ENCODE peak calls at places on chromosomes 2 and 18, in five cellular contexts. T, K, Q, S and X are unnamed samples.

GRCh38 chr2:30262716-30263309 is 31.5 kb downstream of the LBH start:
- DNase-seq in T (no peak), K (no peak), Q (no peak), S (no peak), X (no peak)

GRCh38 chr2:172253190-172254052 is 150.7 kb upstream of the DLX2 start:
- DNase-seq in T (peak), K (peak), Q (peak), S (peak), X (peak)

GRCh38 chr2:67394734-67395133 is 2.4 kb upstream of the ETAA1 start:
- DNase-seq in T (no peak), K (no peak), Q (no peak), S (no peak), X (no peak)

GRCh38 chr2:128367601-128368359 is 49.1 kb upstream of the HS6ST1 start:
- DNase-seq in T (no peak), K (no peak), Q (peak), S (no peak), X (no peak)

GRCh38 chr2:20619624-20620024 is 31.3 kb downstream of the HS1BP3 start:
- DNase-seq in T (no peak), K (no peak), Q (peak), S (no peak), X (no peak)

GRCh38 chr18:58370662-58371061 is 258.2 kb downstream of the ALPK2 start:
- DNase-seq in T (no peak), K (no peak), Q (no peak), S (no peak), X (no peak)

GRCh38 chr18:50579061-50579774 is 19.3 kb downstream of the MAPK4 start:
- DNase-seq in T (no peak), K (no peak), Q (no peak), S (no peak), X (no peak)

GRCh38 chr18:46278481-46279465 is 174.6 kb downstream of the HAUS1 start:
- DNase-seq in T (no peak), K (no peak), Q (no peak), S (peak), X (no peak)

GRCh38 chr2:127388423-127389164 is 819 bp upstream of the MAP3K2 start:
- DNase-seq in T (no peak), K (peak), Q (no peak), S (no peak), X (no peak)

GRCh38 chr18:79317718-79318117 is 78.0 kb upstream of the NFATC1 start:
- DNase-seq in T (no peak), K (no peak), Q (no peak), S (no peak), X (no peak)
- TF ChIP-seq CTCF in T (no peak), K (no peak), Q (no peak), S (no peak), X (no peak)

DNA sequence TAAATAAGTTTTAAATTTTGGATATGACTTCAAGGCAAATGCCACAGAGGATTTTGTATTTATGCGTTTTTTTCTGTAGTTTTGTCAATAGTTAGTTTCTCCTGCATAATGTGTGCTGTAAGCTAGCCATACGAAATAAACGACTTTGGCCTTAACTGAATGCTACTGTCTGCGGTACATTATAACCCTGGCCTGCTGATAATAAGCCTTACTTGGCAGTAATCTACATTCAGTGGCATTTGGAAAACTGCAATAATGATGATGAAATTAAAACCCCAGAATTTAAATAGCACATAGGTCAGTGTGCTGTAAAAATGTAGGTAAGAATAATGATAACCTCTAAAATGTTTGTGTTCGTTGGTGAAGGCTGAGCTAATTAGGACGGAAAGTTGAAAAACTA is 88.8 kb downstream of the LRP1B start:
- DNase-seq in T (no peak), K (no peak), Q (no peak), S (no peak), X (peak)
- H3K4me3 ChIP-seq in T (no peak), K (no peak), Q (no peak), S (no peak), X (no peak)

DNA sequence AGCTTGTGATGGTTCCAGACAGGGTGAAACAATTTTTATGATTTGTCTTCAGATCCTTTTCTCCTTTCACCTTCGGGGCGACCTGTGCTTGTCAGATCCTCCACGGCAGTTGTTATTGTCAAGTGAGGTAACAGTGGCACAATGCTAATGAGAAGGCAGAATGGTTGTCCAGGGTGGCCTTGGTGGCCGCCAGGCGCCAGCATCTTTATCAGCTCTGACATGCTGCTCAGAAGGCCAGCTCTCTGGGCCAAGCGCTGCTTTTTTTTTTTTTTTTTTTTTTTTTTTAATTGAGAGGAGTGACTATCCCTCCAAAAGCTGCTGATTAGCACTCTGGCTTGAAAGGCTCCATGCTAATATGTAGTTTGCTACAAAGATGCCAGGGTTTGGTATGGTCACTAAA is 52.3 kb upstream of the MGAT5 start:
- DNase-seq in T (no peak), K (no peak), Q (no peak), S (no peak), X (no peak)
- TF ChIP-seq CTCF in T (no peak), K (no peak), Q (no peak), S (no peak), X (no peak)

GRCh38 chr2:173959909-173960308 is 5.3 kb downstream of the SP3 start:
- DNase-seq in T (no peak), K (no peak), Q (no peak), S (no peak), X (no peak)
- H3K4me3 ChIP-seq in T (no peak), K (no peak), Q (peak), S (no peak), X (no peak)

GRCh38 chr2:109475531-109476210 is 138.1 kb downstream of the SEPTIN10 start:
- DNase-seq in T (no peak), K (no peak), Q (no peak), S (no peak), X (no peak)
- TF ChIP-seq CTCF in T (no peak), K (no peak), Q (no peak), S (no peak), X (no peak)

DNA sequence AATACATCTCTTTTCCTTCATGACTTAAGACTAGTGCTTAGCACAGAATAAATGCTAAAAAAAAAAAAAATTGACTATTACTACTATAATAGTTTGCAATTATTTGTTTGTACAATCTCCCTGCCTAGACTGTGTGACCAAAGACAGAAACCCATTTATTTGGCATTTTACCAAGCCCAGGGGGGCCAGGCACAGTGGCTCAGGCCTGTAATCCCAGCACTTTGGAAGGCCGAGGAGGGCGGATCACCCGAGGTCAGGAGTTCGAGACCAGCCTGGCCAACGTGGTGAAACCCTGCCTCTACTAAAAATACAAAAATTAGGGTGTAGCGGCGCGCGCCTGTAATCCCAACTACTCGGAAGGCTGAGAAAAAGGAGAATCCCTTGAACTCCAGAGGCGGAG is 1.4 kb downstream of the ASB3 start:
- DNase-seq in T (no peak), K (no peak), Q (no peak), S (no peak), X (no peak)
- H3K4me3 ChIP-seq in T (peak), K (no peak), Q (peak), S (peak), X (peak)